ENCODE peak calls at places on chromosomes 6 and 20, in four cellular contexts. R is MM.1S, O is AG08395, G is ecto neural progenitor cell. Z is an unnamed sample.

GRCh38 chr6:81938014-81938761 is 185.7 kb upstream of the TENT5A start:
- DNase-seq in O (peak), G (no peak), R (peak), Z (peak)

GRCh38 chr20:61308171-61308795 is 56.2 kb downstream of the CDH4 start:
- DNase-seq in R (no peak), O (no peak), G (no peak), Z (no peak)

GRCh38 chr6:127118505-127119360 is at the start of gene RSPO3:
- DNase-seq in R (peak), G (peak), O (no peak), Z (no peak)

GRCh38 chr20:47610247-47610944 is 108.7 kb downstream of the NCOA3 start:
- DNase-seq in O (peak), G (no peak), R (peak), Z (peak)

GRCh38 chr20:58177799-58178198 is 50.7 kb downstream of the ANKRD60 start:
- DNase-seq in O (no peak), R (no peak), G (no peak), Z (no peak)

GRCh38 chr20:19737025-19737424 is 21.0 kb upstream of the RIN2 start:
- DNase-seq in O (peak), G (peak), R (no peak), Z (peak)

GRCh38 chr20:50872562-50873288 is 58.5 kb downstream of the ADNP start:
- DNase-seq in G (no peak), R (no peak), O (no peak), Z (no peak)

GRCh38 chr6:2791124-2792050 is 26.2 kb downstream of the WRNIP1 start:
- DNase-seq in G (peak), R (peak), O (peak), Z (peak)

GRCh38 chr6:147150303-147150702 is 53.9 kb upstream of the STXBP5 start:
- DNase-seq in O (no peak), G (no peak), R (no peak), Z (peak)

GRCh38 chr6:152270301-152270925 is 366.7 kb downstream of the SYNE1 start:
- DNase-seq in O (peak), G (no peak), R (no peak), Z (no peak)

GRCh38 chr6:130107710-130108109 is 89.3 kb downstream of the L3MBTL3 start:
- DNase-seq in O (no peak), G (no peak), R (no peak), Z (no peak)

GRCh38 chr6:3318821-3319540 is 60.2 kb downstream of the PSMG4 start:
- DNase-seq in G (no peak), O (no peak), R (no peak), Z (no peak)

GRCh38 chr6:29653452-29654038 is 3.3 kb upstream of the MOG start:
- DNase-seq in G (no peak), O (peak), R (peak), Z (peak)

GRCh38 chr20:57774111-57774880 is 64.5 kb upstream of the PMEPA1 start:
- DNase-seq in R (no peak), O (no peak), G (no peak), Z (no peak)

GRCh38 chr6:105537981-105538578 is 135.2 kb upstream of the PREP start:
- DNase-seq in R (no peak), O (no peak), G (no peak), Z (no peak)

GRCh38 chr6:141464490-141464889 is 668.2 kb upstream of the GJE1 start:
- DNase-seq in R (peak), G (no peak), O (peak), Z (no peak)

GRCh38 chr6:40328376-40328987 is 258.7 kb downstream of the LRFN2 start:
- DNase-seq in G (peak), R (peak), O (no peak), Z (peak)

GRCh38 chr20:41155267-41155666 is 17.9 kb downstream of the PLCG1 start:
- DNase-seq in G (no peak), R (no peak), O (no peak), Z (no peak)

GRCh38 chr20:33908351-33908750 is 85.4 kb upstream of the RALY start:
- DNase-seq in R (no peak), O (peak), G (peak), Z (no peak)

GRCh38 chr20:38321959-38322598 is 18.1 kb downstream of the BPI start:
- DNase-seq in R (peak), O (peak), G (no peak), Z (no peak)

GRCh38 chr6:158172001-158172400 is 3.9 kb downstream of the GTF2H5 start:
- DNase-seq in G (no peak), R (no peak), O (no peak), Z (no peak)

GRCh38 chr6:140382351-140382750 is 1007.9 kb upstream of the CITED2 start:
- DNase-seq in O (no peak), R (no peak), G (no peak), Z (no peak)

GRCh38 chr20:21259346-21259745 is 43.8 kb upstream of the XRN2 start:
- DNase-seq in R (no peak), O (no peak), G (no peak), Z (no peak)

GRCh38 chr6:169073311-169073710 is 180.3 kb downstream of the THBS2 start:
- DNase-seq in O (peak), R (no peak), G (no peak), Z (peak)

GRCh38 chr6:118859517-118860064 is 34.4 kb upstream of the ASF1A start:
- DNase-seq in O (no peak), R (no peak), G (no peak), Z (no peak)

GRCh38 chr6:169663468-169663867 is 38.4 kb downstream of the WDR27 start:
- DNase-seq in R (no peak), G (no peak), O (no peak), Z (no peak)

GRCh38 chr6:71254323-71254722 is 34.3 kb upstream of the OGFRL1 start:
- DNase-seq in R (no peak), O (no peak), G (peak), Z (no peak)

GRCh38 chr6:140561701-140562100 is 1187.3 kb upstream of the CITED2 start:
- DNase-seq in O (no peak), G (no peak), R (no peak), Z (no peak)

GRCh38 chr6:138987299-138987642 is 782 bp downstream of the REPS1 start:
- DNase-seq in O (no peak), R (no peak), G (no peak), Z (no peak)

GRCh38 chr6:83911278-83911677 is 51.8 kb downstream of the CYB5R4 start:
- DNase-seq in G (no peak), O (no peak), R (no peak), Z (no peak)

GRCh38 chr6:33578588-33579011 is 1.5 kb downstream of the BAK1 start:
- DNase-seq in R (peak), O (no peak), G (no peak), Z (no peak)

GRCh38 chr6:6001443-6001842 is 5.3 kb downstream of the NRN1 start:
- DNase-seq in O (no peak), R (no peak), G (no peak), Z (no peak)

GRCh38 chr20:38825901-38826625 is 20.6 kb downstream of the PPP1R16B start:
- DNase-seq in G (no peak), O (peak), R (no peak), Z (no peak)

GRCh38 chr6:88402909-88403308 is 236.8 kb upstream of the CNR1 start:
- DNase-seq in O (no peak), G (no peak), R (no peak), Z (no peak)

GRCh38 chr20:21570285-21570992 is 56.6 kb upstream of the NKX2-2 start:
- DNase-seq in R (no peak), G (no peak), O (no peak), Z (no peak)

Z was measured in LoVo.